ENCODE peak calls at places on chromosomes 2 and 18, in four cellular contexts. Q is cardiac muscle cell, J is pancreas, G is colonic mucosa. R is an unnamed sample. For H3K4me1, the result is how much of the 10 kb centered on the place peaks cover.

GRCh38 chr2:230666885-230667712 is 45.5 kb upstream of the CAB39 start:
- DNase-seq in Q (no peak), J (no peak), G (no peak), R (peak)

GRCh38 chr2:224412064-224412921 is 10.4 kb upstream of the FAM124B start:
- DNase-seq in Q (no peak), J (no peak), G (no peak), R (peak)

GRCh38 chr2:70173520-70173919 is 17.3 kb downstream of the C2orf42 start:
- DNase-seq in Q (no peak), J (no peak), G (no peak), R (peak)

GRCh38 chr18:59055345-59056032 is 84.2 kb upstream of the SEC11C start:
- DNase-seq in Q (peak), J (no peak), G (no peak), R (no peak)

GRCh38 chr2:51995293-51995692 is 963.4 kb upstream of the NRXN1 start:
- DNase-seq in Q (no peak), J (no peak), G (no peak), R (no peak)

GRCh38 chr2:64606495-64607363 is 47.0 kb downstream of the SERTAD2 start:
- DNase-seq in Q (peak), J (peak), G (peak), R (peak)

GRCh38 chr2:84963692-84964405 is 7.1 kb upstream of the KCMF1 start:
- DNase-seq in Q (no peak), J (no peak), G (no peak), R (no peak)

GRCh38 chr2:174117951-174118930 is 130.1 kb downstream of the OLA1 start:
- DNase-seq in Q (no peak), J (no peak), G (no peak), R (peak)

GRCh38 chr2:7812231-7812995 is 869.4 kb upstream of the ID2 start:
- DNase-seq in Q (no peak), J (no peak), G (no peak), R (peak)

GRCh38 chr2:33141476-33141875 is 194.7 kb downstream of the LTBP1 start:
- DNase-seq in Q (peak), J (no peak), G (no peak), R (no peak)

GRCh38 chr2:33146112-33146511 is 199.4 kb downstream of the LTBP1 start:
- DNase-seq in Q (no peak), J (no peak), G (no peak), R (no peak)

GRCh38 chr2:33145459-33145858 is 198.7 kb downstream of the LTBP1 start:
- DNase-seq in Q (no peak), J (no peak), G (no peak), R (no peak)

GRCh38 chr2:33142874-33143273 is 196.1 kb downstream of the LTBP1 start:
- DNase-seq in Q (no peak), J (no peak), G (no peak), R (no peak)

DNA sequence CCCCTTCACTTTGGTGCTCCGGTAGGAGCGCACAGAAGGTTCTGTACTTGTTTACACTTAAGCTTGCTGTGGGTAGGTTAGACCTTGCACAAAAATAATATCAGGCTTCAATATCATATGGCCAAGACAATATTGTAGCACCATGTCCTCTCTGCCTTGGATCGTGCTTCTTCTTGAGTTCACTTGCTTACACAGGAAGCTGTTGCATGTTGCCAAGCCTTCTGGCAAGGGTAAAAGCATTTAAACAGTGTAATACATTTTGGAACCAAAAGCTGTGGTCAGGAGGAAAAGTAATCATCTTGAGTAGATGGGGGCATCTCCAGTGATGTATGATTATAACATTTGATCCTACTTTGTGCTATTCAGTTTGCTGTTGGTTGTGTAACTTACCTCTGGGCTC is 197.5 kb downstream of the LTBP1 start:
- DNase-seq in Q (no peak), J (no peak), G (no peak), R (no peak)
- H3K4me1 ChIP-seq in Q (under half), J (under half), G (under half), R (under half)

DNA sequence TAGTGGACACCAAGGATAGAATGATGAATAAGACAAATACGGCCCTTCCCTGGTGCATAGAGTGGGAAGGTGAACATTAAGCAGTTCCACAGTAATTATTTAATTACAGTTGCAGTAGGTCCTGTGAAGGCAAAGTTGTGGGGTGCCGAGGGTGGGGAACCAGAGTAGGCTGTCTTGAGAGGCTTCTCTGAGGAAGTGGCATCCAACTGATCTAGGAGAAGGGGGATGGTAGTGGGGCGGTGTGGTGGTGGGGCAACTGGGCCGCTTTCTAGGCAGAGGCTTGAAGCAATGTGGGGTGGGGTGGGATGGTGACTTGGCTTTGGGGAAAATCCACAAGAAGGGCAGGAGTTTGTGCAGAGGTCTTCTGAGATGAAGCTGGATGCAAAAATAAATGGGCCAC is 11.7 kb downstream of the ACSL3 start:
- DNase-seq in Q (no peak), J (no peak), G (no peak), R (no peak)
- H3K4me1 ChIP-seq in Q (under half), J (under half), G (under half), R (under half)

GRCh38 chr2:55022486-55022885 is 27.8 kb downstream of the RTN4 start:
- DNase-seq in Q (no peak), J (no peak), G (no peak), R (no peak)
- H3K4me1 ChIP-seq in Q (under half), J (under half), G (under half), R (under half)

GRCh38 chr2:41972819-41973218 is 75.0 kb upstream of the PKDCC start:
- DNase-seq in Q (no peak), J (no peak), G (no peak), R (no peak)
- H3K4me1 ChIP-seq in Q (under half), J (under half), G (under half), R (under half)

GRCh38 chr18:33854086-33854826 is 276.2 kb downstream of the ASXL3 start:
- DNase-seq in Q (no peak), J (no peak), G (no peak), R (no peak)
- H3K4me1 ChIP-seq in Q (under half), J (under half), G (under half), R (under half)

GRCh38 chr2:66584011-66584410 is 149.1 kb downstream of the MEIS1 start:
- DNase-seq in Q (no peak), J (no peak), G (no peak), R (no peak)
- H3K4me1 ChIP-seq in Q (under half), J (under half), G (under half), R (under half)

DNA sequence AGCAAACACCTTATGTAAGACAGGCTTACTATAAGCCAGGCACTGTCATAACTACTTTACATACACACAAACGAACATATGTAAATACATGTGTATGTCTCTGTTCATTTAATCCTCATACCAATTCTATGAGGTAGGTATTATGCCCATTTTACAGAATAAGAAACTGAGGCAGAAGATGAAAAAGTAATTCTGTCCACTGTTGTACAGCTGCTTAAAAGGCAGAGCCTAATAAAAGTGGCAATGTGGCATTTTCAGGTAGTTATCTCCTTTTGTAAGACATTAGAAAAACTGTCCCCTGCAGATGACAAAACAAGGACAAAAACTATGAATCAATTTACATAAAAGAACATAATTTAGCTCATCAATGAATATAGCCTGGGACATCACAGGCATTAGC is 69.9 kb downstream of the PLEKHM3 start:
- DNase-seq in Q (no peak), J (no peak), G (no peak), R (no peak)
- H3K4me1 ChIP-seq in Q (under half), J (under half), G (under half), R (under half)

DNA sequence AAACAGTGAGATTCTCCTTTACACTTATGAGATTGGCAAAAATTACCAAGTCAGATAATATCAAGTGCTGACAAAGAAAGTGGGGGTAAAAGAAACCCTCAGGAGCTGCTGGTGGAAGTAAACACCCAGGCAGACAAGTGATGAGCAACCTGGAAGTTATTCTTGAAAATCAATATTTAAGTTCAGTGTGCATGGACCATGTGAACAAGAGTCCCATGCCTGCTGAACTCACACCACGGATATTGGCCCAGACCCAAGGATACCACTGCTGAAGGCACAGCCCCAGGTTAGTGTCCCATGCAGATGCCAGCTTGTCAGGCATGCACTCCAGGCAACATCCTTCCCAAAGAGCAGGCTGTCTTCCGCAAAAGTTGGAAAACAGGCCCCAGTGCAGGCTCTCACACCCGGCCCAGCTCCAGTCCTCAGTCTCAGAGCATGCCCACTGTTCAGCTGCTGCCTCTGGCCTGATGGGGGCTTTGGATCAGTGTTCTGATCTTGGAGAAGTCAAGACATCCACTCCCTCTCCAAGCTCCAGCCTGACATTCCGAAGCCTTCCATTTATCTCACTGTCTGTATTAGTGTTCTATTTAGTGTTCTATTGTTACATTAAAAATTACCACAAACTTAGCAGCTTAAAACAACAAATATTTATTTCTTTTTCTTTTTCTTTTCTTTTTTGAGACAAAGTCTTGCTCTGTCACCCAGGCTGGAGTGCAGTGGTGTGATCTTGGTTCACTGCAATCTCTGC is 70.0 kb downstream of the HS1BP3 start:
- DNase-seq in Q (no peak), J (peak), G (no peak), R (no peak)
- H3K4me1 ChIP-seq in Q (under half), J (under half), G (under half), R (under half)

R was measured in foreskin keratinocyte.